ENCODE peak calls at places on chromosomes 13 and 19, in six cellular contexts. F, N, M, W, Z and E are unnamed samples. For H3K36me3, the result is how much of the 10 kb centered on the place peaks cover.

GRCh38 chr19:1325568-1326294 is 40.1 kb downstream of the EFNA2 start:
- DNase-seq in F (no peak), N (no peak), M (no peak), W (no peak), Z (no peak), E (no peak)

GRCh38 chr13:35140321-35140720 is 198.3 kb downstream of the NBEA start:
- DNase-seq in F (no peak), N (no peak), M (no peak), W (no peak), Z (no peak), E (no peak)

GRCh38 chr19:45512881-45513483 is 5.7 kb downstream of the VASP start:
- DNase-seq in F (no peak), N (no peak), M (no peak), W (no peak), Z (no peak), E (no peak)

GRCh38 chr19:2410023-2410422 is 17.4 kb downstream of the TIMM13 start:
- DNase-seq in F (no peak), N (no peak), M (no peak), W (no peak), Z (no peak), E (no peak)

GRCh38 chr19:15266683-15267082 is 34.4 kb upstream of the EPHX3 start:
- DNase-seq in F (no peak), N (no peak), M (no peak), W (peak), Z (no peak), E (no peak)

GRCh38 chr19:10929402-10929794 is 787 bp downstream of the TIMM29 start:
- DNase-seq in F (no peak), N (no peak), M (no peak), W (no peak), Z (no peak), E (no peak)

GRCh38 chr13:74305876-74306275 is 171.7 kb upstream of the KLF12 start:
- DNase-seq in F (peak), N (no peak), M (no peak), W (no peak), Z (no peak), E (no peak)

GRCh38 chr13:54660277-54660676 is 1631.7 kb downstream of the OLFM4 start:
- DNase-seq in F (no peak), N (no peak), M (no peak), W (no peak), Z (no peak), E (no peak)

GRCh38 chr13:100898431-100898830 is 223.8 kb upstream of the TMTC4 start:
- DNase-seq in F (no peak), N (no peak), M (no peak), W (no peak), Z (no peak), E (no peak)

GRCh38 chr19:52296773-52297600 is at the start of gene ZNF480:
- DNase-seq in F (peak), N (peak), M (peak), W (peak), Z (peak), E (peak)
- H3K36me3 ChIP-seq in F (under half), N (under half), M (under half), W (under half), Z (under half), E (under half)

GRCh38 chr19:16564842-16565241 is 7.4 kb downstream of the SLC35E1 start:
- DNase-seq in F (no peak), N (no peak), M (no peak), W (no peak), Z (no peak), E (no peak)
- H3K4me3 ChIP-seq in F (no peak), N (no peak), M (no peak), W (no peak), Z (no peak), E (no peak)

GRCh38 chr19:36222503-36222902 is 7.6 kb downstream of the ZNF146 start:
- DNase-seq in F (no peak), N (no peak), M (no peak), W (no peak), Z (no peak), E (no peak)

GRCh38 chr19:36221474-36221873 is 6.6 kb downstream of the ZNF146 start:
- DNase-seq in F (no peak), N (no peak), M (no peak), W (no peak), Z (no peak), E (no peak)

GRCh38 chr19:36225219-36225892 is 10.4 kb downstream of the ZNF146 start:
- DNase-seq in F (peak), N (no peak), M (no peak), W (no peak), Z (no peak), E (no peak)
- H3K36me3 ChIP-seq in F (under half), N (half or more), M (under half), W (under half), Z (under half), E (under half)

DNA sequence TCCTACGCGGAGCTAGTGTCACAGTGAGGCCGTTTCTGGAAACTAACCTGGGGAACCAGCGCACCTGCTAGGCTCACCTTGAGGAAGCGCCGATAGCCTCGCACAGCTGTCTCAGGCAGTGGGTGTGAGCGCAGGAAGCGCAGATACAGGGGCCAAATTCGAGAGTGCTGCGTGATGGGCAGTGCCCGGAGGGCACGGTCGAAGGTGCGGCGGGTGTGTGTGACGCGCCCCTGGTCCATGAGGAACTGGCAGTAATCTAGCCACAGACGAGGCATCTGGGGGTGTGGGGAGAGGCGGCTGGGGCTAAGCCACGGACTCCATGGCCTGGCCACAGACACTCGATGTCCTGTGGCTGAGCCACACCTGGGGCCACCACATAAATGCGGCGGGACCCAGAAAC is 2.2 kb downstream of the XAB2 start:
- DNase-seq in F (no peak), N (no peak), M (no peak), W (no peak), Z (no peak), E (no peak)
- H3K4me3 ChIP-seq in F (no peak), N (no peak), M (no peak), W (no peak), Z (no peak), E (no peak)

GRCh38 chr13:114248011-114248410 is 13.3 kb downstream of the CDC16 start:
- DNase-seq in F (peak), N (no peak), M (no peak), W (no peak), Z (no peak), E (no peak)
- H3K36me3 ChIP-seq in F (under half), N (half or more), M (under half), W (under half), Z (under half), E (under half)

GRCh38 chr13:102402292-102402691 is 444 bp upstream of the FGF14 start:
- DNase-seq in F (peak), N (no peak), M (peak), W (no peak), Z (peak), E (peak)
- H3K4me3 ChIP-seq in F (peak), N (no peak), M (peak), W (peak), Z (peak), E (peak)